ENCODE peak calls at places on chromosomes 1 and 21, in eight cellular contexts. U is mammary epithelial cell, R is ovary, V is hepatocyte, A is psoas muscle, X is tibial nerve, T is HCT116, J is PC-9. K is an unnamed sample.

GRCh38 chr1:101259744-101260148 is 22.9 kb downstream of the S1PR1 start:
- DNase-seq in X (no peak), R (no peak), T (no peak), U (peak; percentile 84), V (no peak), A (no peak), J (peak; percentile 91), K (no peak)

GRCh38 chr1:151060241-151061011 is at the start of gene MLLT11:
- DNase-seq in T (no peak), J (no peak), R (peak; percentile 52), A (peak; percentile 27), V (peak; percentile 83), U (peak; percentile 57), X (no peak), K (no peak)

GRCh38 chr1:5937373-5937857 is 54.8 kb downstream of the NPHP4 start:
- DNase-seq in X (no peak), A (no peak), J (no peak), T (no peak), R (no peak), U (no peak), V (no peak), K (no peak)

GRCh38 chr1:84913025-84913892 is 20.3 kb upstream of the LPAR3 start:
- DNase-seq in A (no peak), T (no peak), V (peak; percentile 74), U (peak; percentile 46), R (no peak), X (no peak), J (no peak), K (no peak)

GRCh38 chr1:33349778-33350610 is 29.1 kb upstream of the A3GALT2 start:
- DNase-seq in J (peak; percentile 69), A (peak; percentile 92), R (peak; percentile 89), T (peak; percentile 68), U (peak; percentile 72), X (peak; percentile 81), V (peak; percentile 95), K (peak; percentile 75)

GRCh38 chr1:44643721-44644330 is 30.5 kb downstream of the TMEM53 start:
- DNase-seq in J (peak; percentile 26), R (no peak), X (no peak), T (no peak), V (no peak), A (no peak), U (no peak), K (no peak)

GRCh38 chr1:25476186-25477097 is 45.7 kb downstream of the MACO1 start:
- DNase-seq in U (peak; percentile 67), T (no peak), V (no peak), R (no peak), A (no peak), J (no peak), X (no peak), K (no peak)

GRCh38 chr1:102529446-102529845 is 532.7 kb upstream of the OLFM3 start:
- DNase-seq in V (no peak), T (no peak), U (no peak), J (no peak), A (no peak), R (no peak), X (no peak), K (no peak)

GRCh38 chr1:207298666-207299065 is 22.8 kb upstream of the CD55 start:
- DNase-seq in R (no peak), T (no peak), X (no peak), A (no peak), V (no peak), U (no peak), J (peak; percentile 79), K (no peak)

GRCh38 chr1:56376188-56376984 is 203.0 kb downstream of the PLPP3 start:
- DNase-seq in T (peak; percentile 19), X (no peak), A (peak; percentile 71), V (no peak), J (peak; percentile 91), U (peak; percentile 74), R (peak; percentile 21), K (no peak)

GRCh38 chr1:244256086-244256485 is 195.6 kb downstream of the ADSS2 start:
- DNase-seq in J (no peak), X (no peak), U (no peak), T (no peak), R (no peak), V (no peak), A (no peak), K (no peak)

GRCh38 chr1:89843279-89844121 is 22.7 kb downstream of the LRRC8D start:
- DNase-seq in T (no peak), V (peak; percentile 83), J (peak; percentile 45), U (peak; percentile 63), A (peak; percentile 73), X (peak; percentile 37), R (peak; percentile 59), K (peak; percentile 77)

GRCh38 chr1:164726235-164726634 is 167.3 kb downstream of the PBX1 start:
- DNase-seq in A (no peak), V (no peak), U (peak; percentile 11), R (no peak), T (no peak), J (no peak), X (no peak), K (no peak)

GRCh38 chr1:228400692-228401454 is 5.8 kb downstream of the TRIM11 start:
- DNase-seq in A (no peak), J (no peak), X (no peak), R (no peak), U (no peak), V (no peak), T (no peak), K (no peak)

GRCh38 chr1:77370161-77370560 is 88.3 kb downstream of the AK5 start:
- DNase-seq in T (no peak), X (no peak), A (no peak), R (no peak), J (no peak), V (no peak), U (no peak), K (no peak)

GRCh38 chr1:109883248-109883955 is 27.2 kb upstream of the CSF1 start:
- DNase-seq in X (peak; percentile 41), J (peak; percentile 29), V (no peak), R (peak; percentile 45), T (no peak), A (peak; percentile 68), U (no peak), K (no peak)

GRCh38 chr1:84996846-84997666 is at the start of gene MCOLN2:
- DNase-seq in R (no peak), J (no peak), V (peak; percentile 49), T (no peak), X (no peak), U (peak; percentile 37), A (peak; percentile 39), K (peak; percentile 29)

GRCh38 chr1:223726380-223727001 is 14.2 kb downstream of the CAPN2 start:
- DNase-seq in X (peak; percentile 38), R (peak; percentile 83), A (peak; percentile 81), J (peak; percentile 79), T (peak; percentile 57), U (peak; percentile 94), V (peak; percentile 91), K (peak; percentile 90)

GRCh38 chr21:45428534-45428933 is 23.6 kb downstream of the COL18A1 start:
- DNase-seq in X (no peak), T (no peak), A (no peak), J (no peak), U (no peak), V (no peak), R (no peak), K (no peak)

GRCh38 chr1:97271906-97272788 is 550.6 kb downstream of the PTBP2 start:
- DNase-seq in J (peak; percentile 46), R (no peak), T (no peak), V (no peak), A (no peak), X (no peak), U (no peak), K (no peak)

GRCh38 chr1:234842726-234843641 is 233.0 kb upstream of the IRF2BP2 start:
- DNase-seq in V (no peak), X (no peak), R (no peak), T (no peak), J (peak; percentile 25), A (peak; percentile 31), U (no peak), K (peak; percentile 51)

GRCh38 chr1:113849072-113849471 is 22.4 kb downstream of the PTPN22 start:
- DNase-seq in J (no peak), X (no peak), R (no peak), T (no peak), V (no peak), U (no peak), A (no peak), K (no peak)

GRCh38 chr1:184801503-184801902 is 46.8 kb upstream of the EDEM3 start:
- DNase-seq in V (no peak), R (no peak), T (no peak), U (peak; percentile 48), J (no peak), X (peak; percentile 61), A (peak; percentile 30), K (no peak)

GRCh38 chr1:8815582-8816285 is 1.7 kb downstream of the RERE start:
- DNase-seq in J (no peak), X (no peak), R (no peak), A (no peak), T (no peak), V (peak; percentile 48), U (peak; percentile 51), K (no peak)

GRCh38 chr1:12604114-12604874 is 13.7 kb downstream of the DHRS3 start:
- DNase-seq in V (peak; percentile 90), A (no peak), R (no peak), X (no peak), U (peak; percentile 96), T (peak; percentile 76), J (peak; percentile 94), K (no peak)
- H3K4me3 ChIP-seq in V (no peak overlapping the region), A (no peak overlapping the region), R (no peak overlapping the region), X (no peak overlapping the region), U (no peak overlapping the region), T (peak overlapping the region; percentile 10), J (no peak overlapping the region), K (no peak overlapping the region)

DNA sequence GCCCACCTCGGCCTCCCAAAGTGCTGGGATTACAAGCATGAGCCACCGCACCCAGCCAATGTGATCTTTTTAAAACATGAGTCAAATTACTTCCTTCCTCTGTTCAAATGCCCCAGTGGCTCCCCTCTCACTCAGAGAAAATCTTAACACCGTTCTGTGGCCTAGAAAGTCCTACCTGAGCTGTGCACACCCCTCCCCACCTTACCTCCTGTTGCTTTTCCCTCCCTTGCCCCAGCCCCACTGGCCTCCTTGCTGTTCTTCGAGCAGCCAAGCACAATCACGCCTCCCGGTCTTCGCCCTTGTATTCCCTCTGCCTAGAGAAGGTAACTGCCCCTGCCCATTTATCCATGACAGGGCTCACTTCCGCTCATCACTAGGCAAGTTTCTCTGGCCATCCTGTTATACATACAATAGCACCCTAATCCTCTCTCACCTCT is 62.6 kb upstream of the RPL11 start:
- DNase-seq in X (no peak), V (no peak), R (no peak), U (no peak), A (no peak), T (no peak), J (no peak), K (peak; percentile 35)
- H3K27ac ChIP-seq in X (no peak overlapping the region), V (no peak overlapping the region), R (no peak overlapping the region), U (no peak overlapping the region), A (no peak overlapping the region), T (no peak overlapping the region), J (no peak overlapping the region), K (no peak overlapping the region)

GRCh38 chr1:235996048-235996785 is 68.7 kb downstream of the NID1 start:
- DNase-seq in J (no peak), T (no peak), R (no peak), X (no peak), A (no peak), U (no peak), V (no peak), K (no peak)
- H3K4me1 ChIP-seq in J (peaks cover 20% of the 10 kb centered on the region), T (peaks cover 8% of the 10 kb centered on the region), R (peaks cover under 1% of the 10 kb centered on the region), X (no peaks in the 10 kb centered on the region), A (no peaks in the 10 kb centered on the region), U (peaks cover 19% of the 10 kb centered on the region), V (no peaks in the 10 kb centered on the region), K (peaks cover 18% of the 10 kb centered on the region)

GRCh38 chr1:221778535-221779142 is 36.8 kb upstream of the DUSP10 start:
- DNase-seq in U (no peak), J (no peak), V (no peak), A (no peak), R (no peak), X (no peak), T (no peak), K (peak; percentile 41)
- H3K4me3 ChIP-seq in U (no peak overlapping the region), J (no peak overlapping the region), V (no peak overlapping the region), A (no peak overlapping the region), R (no peak overlapping the region), X (no peak overlapping the region), T (no peak overlapping the region), K (peak overlapping the region; percentile 5)

K was measured in CD8-positive, alpha-beta T cell.